ENCODE peak calls at places on chromosome 15, in seven cellular contexts. Z is fibroblast of lung, H is astrocyte of the cerebellum, Q is A549, G is foreskin fibroblast, R is cardiac fibroblast, U is A673. J is an unnamed sample.

GRCh38 chr15:80856809-80857377 is 77.7 kb downstream of the CEMIP start:
- DNase-seq in Z (no peak), H (peak), Q (peak), G (no peak), R (peak), U (no peak), J (no peak)

GRCh38 chr15:79644091-79644490 is 212.0 kb downstream of the MINAR1 start:
- DNase-seq in Z (peak), H (no peak), Q (peak), G (peak), R (peak), U (peak), J (peak)

GRCh38 chr15:63372018-63372705 is 9.5 kb downstream of the CA12 start:
- DNase-seq in Z (peak), H (peak), Q (peak), G (peak), R (peak), U (peak), J (peak)

GRCh38 chr15:91694829-91695205 is 158.7 kb upstream of the SLCO3A1 start:
- DNase-seq in Z (peak), H (peak), Q (no peak), G (no peak), R (peak), U (peak), J (peak)

GRCh38 chr15:68821898-68822380 is 1.2 kb upstream of the ANP32A start:
- DNase-seq in Z (peak), H (no peak), Q (no peak), G (no peak), R (no peak), U (no peak), J (no peak)

GRCh38 chr15:35944945-35945344 is 399.0 kb upstream of the DPH6 start:
- DNase-seq in Z (no peak), H (no peak), Q (no peak), G (no peak), R (no peak), U (no peak), J (no peak)

GRCh38 chr15:68154923-68155559 is 50.1 kb downstream of the CALML4 start:
- DNase-seq in Z (peak), H (peak), Q (peak), G (peak), R (peak), U (peak), J (no peak)

GRCh38 chr15:25850154-25851111 is 12.7 kb downstream of the ATP10A start:
- DNase-seq in Z (peak), H (peak), Q (peak), G (peak), R (peak), U (peak), J (peak)

GRCh38 chr15:72451224-72451623 is 22.9 kb upstream of the ARIH1 start:
- DNase-seq in Z (no peak), H (no peak), Q (no peak), G (no peak), R (no peak), U (no peak), J (no peak)

GRCh38 chr15:62881056-62881455 is 161.5 kb upstream of the TPM1 start:
- DNase-seq in Z (no peak), H (no peak), Q (no peak), G (no peak), R (no peak), U (no peak), J (no peak)

GRCh38 chr15:57421110-57421509 is 44.8 kb downstream of the CGNL1 start:
- DNase-seq in Z (no peak), H (no peak), Q (no peak), G (no peak), R (no peak), U (no peak), J (no peak)

GRCh38 chr15:75738647-75739325 is 26.1 kb upstream of the CSPG4 start:
- DNase-seq in Z (peak), H (peak), Q (peak), G (peak), R (peak), U (peak), J (peak)

GRCh38 chr15:63038926-63039673 is 3.4 kb upstream of the TPM1 start:
- DNase-seq in Z (no peak), H (no peak), Q (no peak), G (peak), R (peak), U (no peak), J (no peak)

GRCh38 chr15:99029358-99029871 is 21.8 kb upstream of the PGPEP1L start:
- DNase-seq in Z (no peak), H (no peak), Q (no peak), G (no peak), R (no peak), U (no peak), J (no peak)

GRCh38 chr15:39153718-39154117 is 427.2 kb upstream of the THBS1 start:
- DNase-seq in Z (no peak), H (no peak), Q (no peak), G (no peak), R (peak), U (no peak), J (no peak)

GRCh38 chr15:36472672-36473071 is 106.8 kb upstream of the CDIN1 start:
- DNase-seq in Z (peak), H (no peak), Q (no peak), G (no peak), R (no peak), U (no peak), J (peak)

GRCh38 chr15:70974004-70974832 is 81.6 kb downstream of the LRRC49 start:
- DNase-seq in Z (peak), H (peak), Q (peak), G (peak), R (peak), U (peak), J (peak)

GRCh38 chr15:76185716-76186115 is 125.6 kb downstream of the ETFA start:
- DNase-seq in Z (peak), H (no peak), Q (peak), G (peak), R (peak), U (peak), J (no peak)

GRCh38 chr15:67781907-67782559 is 43.3 kb upstream of the SKOR1 start:
- DNase-seq in Z (no peak), H (no peak), Q (no peak), G (no peak), R (no peak), U (peak), J (no peak)

GRCh38 chr15:90681480-90681879 is 35.7 kb upstream of the BLM start:
- DNase-seq in Z (peak), H (peak), Q (no peak), G (peak), R (peak), U (no peak), J (peak)

GRCh38 chr15:95812491-95812890 is 518.0 kb upstream of the NR2F2 start:
- DNase-seq in Z (peak), H (peak), Q (no peak), G (peak), R (peak), U (no peak), J (no peak)

GRCh38 chr15:75916978-75917377 is 13.3 kb downstream of the FBXO22 start:
- DNase-seq in Z (no peak), H (no peak), Q (no peak), G (no peak), R (no peak), U (no peak), J (no peak)

GRCh38 chr15:38699633-38700230 is 135.1 kb upstream of the RASGRP1 start:
- DNase-seq in Z (peak), H (peak), Q (peak), G (peak), R (peak), U (peak), J (no peak)

GRCh38 chr15:78718842-78719241 is 77.8 kb upstream of the CHRNB4 start:
- DNase-seq in Z (no peak), H (no peak), Q (no peak), G (no peak), R (no peak), U (no peak), J (no peak)

GRCh38 chr15:83046558-83047127 is 20.4 kb downstream of the BTBD1 start:
- DNase-seq in Z (peak), H (peak), Q (no peak), G (peak), R (peak), U (no peak), J (peak)

GRCh38 chr15:38624248-38625214 is 59.9 kb upstream of the RASGRP1 start:
- DNase-seq in Z (no peak), H (no peak), Q (no peak), G (no peak), R (peak), U (no peak), J (no peak)

DNA sequence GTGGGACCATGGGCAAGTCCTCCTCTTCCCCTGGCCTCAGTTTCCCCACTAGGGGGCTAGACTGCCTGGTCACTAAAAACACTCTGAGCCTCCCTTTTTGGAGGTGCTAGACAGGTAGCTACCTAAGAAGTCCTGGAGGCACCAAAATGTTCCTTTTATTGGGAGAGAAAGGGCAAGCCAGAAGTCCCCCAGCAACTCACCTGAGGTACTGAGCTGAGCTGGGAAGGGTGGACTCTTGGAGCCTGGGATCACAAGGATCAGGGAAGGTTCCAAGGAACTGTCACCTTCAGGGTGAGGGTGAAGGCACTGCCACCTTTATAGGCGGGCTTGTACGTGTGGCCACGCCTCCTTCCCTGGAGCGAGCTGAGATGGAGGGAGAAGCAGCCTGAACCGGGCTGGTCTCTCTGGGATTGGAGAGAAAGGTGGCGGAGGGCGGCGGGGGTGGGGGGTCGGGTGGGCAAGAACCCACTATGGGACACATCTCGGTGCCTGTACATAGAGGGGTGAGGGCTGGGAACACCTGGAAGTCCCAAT is at the start of gene CYP1A1:
- DNase-seq in Z (no peak), H (no peak), Q (peak), G (no peak), R (no peak), U (peak), J (no peak)
- H3K4me3 ChIP-seq in Z (peak), H (peak), Q (peak), G (peak), R (peak), U (peak), J (peak)

DNA sequence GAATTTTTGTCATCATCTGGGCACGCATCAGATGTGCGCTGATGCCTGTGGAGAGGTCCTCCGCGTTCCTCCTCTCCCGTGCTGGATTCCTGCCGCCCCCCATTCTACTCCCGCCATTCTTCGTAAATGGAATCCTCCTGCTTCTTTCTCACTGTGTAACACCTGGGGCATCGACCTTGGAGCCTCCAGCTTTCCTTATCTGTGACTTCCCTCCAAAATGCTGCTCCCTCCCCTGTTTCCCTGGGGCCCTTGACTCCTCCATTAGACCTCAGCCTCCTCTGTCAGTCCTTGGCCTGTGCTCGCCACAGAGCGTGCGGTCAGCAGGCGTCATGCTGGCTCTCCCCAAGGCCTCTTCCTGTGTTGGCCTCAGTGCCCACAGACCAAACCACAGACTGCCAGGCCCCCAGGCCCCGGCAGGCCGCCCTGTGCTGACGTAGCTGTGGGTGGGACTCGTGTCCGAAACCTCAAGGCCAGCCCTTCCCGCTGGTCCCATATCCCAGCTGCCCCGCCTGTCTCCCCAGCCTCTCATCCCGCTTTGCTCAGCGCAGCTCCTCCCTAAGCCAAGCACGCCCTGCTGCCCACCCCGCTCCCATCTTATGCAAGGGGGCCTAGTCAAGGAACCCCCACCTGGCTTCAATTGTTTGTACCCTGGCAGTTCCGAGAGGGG is 17.7 kb downstream of the TNFAIP8L3 start:
- DNase-seq in Z (peak), H (peak), Q (no peak), G (peak), R (peak), U (no peak), J (no peak)
- H3K4me3 ChIP-seq in Z (no peak), H (peak), Q (no peak), G (peak), R (no peak), U (no peak), J (peak)

GRCh38 chr15:100112636-100113305 is 229.0 kb downstream of the ADAMTS17 start:
- DNase-seq in Z (no peak), H (no peak), Q (no peak), G (no peak), R (no peak), U (no peak), J (no peak)

GRCh38 chr15:100113351-100114075 is 228.3 kb downstream of the ADAMTS17 start:
- DNase-seq in Z (no peak), H (no peak), Q (no peak), G (no peak), R (peak), U (no peak), J (no peak)

GRCh38 chr15:100114100-100114499 is 227.7 kb downstream of the ADAMTS17 start:
- DNase-seq in Z (peak), H (peak), Q (no peak), G (peak), R (peak), U (no peak), J (peak)

GRCh38 chr15:100111103-100112060 is 230.4 kb downstream of the ADAMTS17 start:
- DNase-seq in Z (peak), H (no peak), Q (no peak), G (peak), R (peak), U (peak), J (peak)

DNA sequence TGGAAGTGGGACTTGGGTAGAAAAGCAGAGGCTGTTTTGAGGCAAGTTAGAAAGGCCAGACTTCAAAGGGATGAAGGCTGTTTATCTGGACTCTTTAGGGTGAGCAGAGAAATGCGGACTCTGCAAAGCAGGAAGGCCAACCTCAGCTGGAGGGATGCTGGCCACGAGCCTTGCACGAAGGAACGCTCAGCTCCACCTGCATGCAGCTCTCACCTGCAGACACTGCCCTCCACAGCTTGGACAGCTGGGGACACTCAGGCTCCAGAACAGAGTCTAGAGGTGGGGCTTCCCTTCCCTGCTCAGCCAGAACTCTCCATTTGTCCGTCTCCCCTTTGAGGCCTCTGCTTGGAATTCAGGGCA is 229.7 kb downstream of the ADAMTS17 start:
- DNase-seq in Z (no peak), H (no peak), Q (no peak), G (no peak), R (no peak), U (no peak), J (no peak)
- H3K4me3 ChIP-seq in Z (no peak), H (no peak), Q (no peak), G (no peak), R (no peak), U (no peak), J (no peak)

DNA sequence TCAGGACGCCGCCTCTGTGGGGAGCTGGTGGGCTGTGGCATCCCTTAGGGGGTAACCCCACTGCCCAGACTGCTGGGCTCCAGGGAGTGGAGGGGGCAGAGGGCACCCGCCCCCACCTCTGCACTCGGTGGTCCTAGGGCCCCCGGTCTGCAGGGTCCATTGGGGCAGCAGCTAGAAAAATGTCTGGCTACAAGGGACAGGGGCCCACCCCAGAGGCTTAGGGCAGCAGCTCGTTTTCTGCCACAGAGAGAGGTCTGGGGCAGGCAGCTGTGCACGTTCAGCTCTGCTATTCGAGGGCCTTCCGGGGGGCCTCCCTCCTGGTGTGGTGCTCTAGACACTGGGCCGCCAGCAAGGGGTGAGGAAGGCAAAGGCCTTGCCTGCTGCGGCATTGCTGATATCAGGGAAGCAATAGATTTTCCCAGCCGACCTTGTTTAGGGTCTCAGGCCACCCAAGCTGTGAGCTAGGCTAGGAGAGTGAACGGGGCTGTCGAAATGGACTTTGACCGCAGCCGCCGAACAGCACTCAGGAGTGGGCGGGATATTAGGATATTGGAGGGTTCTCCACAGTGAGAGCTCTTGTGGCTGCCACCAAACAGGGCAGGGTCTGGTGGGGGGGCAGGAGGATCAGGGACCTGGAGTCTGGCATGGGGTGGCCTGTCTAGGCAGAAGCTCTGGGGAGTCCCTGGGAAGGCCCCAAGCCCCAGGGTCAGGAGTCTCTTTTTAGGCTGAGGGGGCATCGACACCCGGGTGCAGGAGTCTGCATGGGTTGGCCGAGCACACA is 61.4 kb upstream of the KLF13 start:
- DNase-seq in Z (no peak), H (no peak), Q (no peak), G (no peak), R (no peak), U (no peak), J (no peak)
- H3K4me3 ChIP-seq in Z (no peak), H (no peak), Q (no peak), G (no peak), R (no peak), U (no peak), J (no peak)

GRCh38 chr15:33923446-33923845 is 44.9 kb upstream of the CHRM5 start:
- DNase-seq in Z (no peak), H (no peak), Q (no peak), G (no peak), R (no peak), U (no peak), J (no peak)

DNA sequence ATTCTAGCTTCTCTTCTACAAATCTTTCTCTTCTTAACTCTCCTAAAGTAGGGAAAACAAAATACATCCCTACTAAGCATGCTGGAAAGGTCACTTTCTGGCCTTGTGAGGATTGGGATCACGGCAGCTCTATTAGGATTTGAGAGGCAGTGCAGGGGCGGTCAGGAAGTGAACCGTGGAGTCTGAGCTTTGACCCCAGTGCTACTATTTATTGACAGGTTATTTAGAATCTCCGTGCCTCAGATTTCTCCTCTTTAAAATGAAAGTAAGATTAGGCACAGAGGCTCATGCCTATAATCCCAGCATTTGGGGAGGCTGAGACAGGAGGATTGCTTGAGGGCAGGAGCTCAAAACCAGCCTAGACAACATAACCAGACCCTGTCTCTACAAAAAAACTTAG is 42.0 kb upstream of the CHRM5 start:
- DNase-seq in Z (no peak), H (no peak), Q (no peak), G (no peak), R (no peak), U (no peak), J (no peak)
- H3K4me3 ChIP-seq in Z (no peak), H (no peak), Q (no peak), G (no peak), R (no peak), U (no peak), J (no peak)

GRCh38 chr15:77607894-77608261 is 24.8 kb downstream of the LINGO1 start:
- DNase-seq in Z (no peak), H (no peak), Q (no peak), G (no peak), R (peak), U (peak), J (no peak)
- H3K4me3 ChIP-seq in Z (no peak), H (no peak), Q (no peak), G (no peak), R (no peak), U (no peak), J (no peak)

DNA sequence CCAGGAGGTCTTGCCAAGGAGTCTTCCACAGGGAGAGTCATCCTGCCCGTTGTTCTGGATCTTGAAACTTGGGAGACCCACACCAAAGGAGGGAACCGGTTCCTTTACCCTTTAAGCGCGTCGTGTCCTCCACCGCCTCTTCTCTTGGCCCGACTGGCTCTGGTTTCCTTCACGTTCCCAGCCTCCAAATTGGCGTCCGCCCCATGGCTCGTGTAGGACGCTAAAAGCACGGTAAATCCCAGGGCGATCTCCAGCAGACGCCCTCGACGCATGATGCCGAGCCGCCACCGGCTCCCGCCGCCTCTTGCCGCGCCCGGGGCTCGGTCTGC is 1.0 kb downstream of the FBN1 start:
- DNase-seq in Z (peak), H (no peak), Q (no peak), G (peak), R (peak), U (peak), J (no peak)
- H3K4me3 ChIP-seq in Z (peak), H (peak), Q (peak), G (peak), R (peak), U (peak), J (peak)

GRCh38 chr15:88564741-88565140 is 18.3 kb upstream of the DET1 start:
- DNase-seq in Z (no peak), H (no peak), Q (no peak), G (no peak), R (no peak), U (no peak), J (no peak)

GRCh38 chr15:88568589-88568988 is 22.1 kb upstream of the DET1 start:
- DNase-seq in Z (no peak), H (no peak), Q (no peak), G (no peak), R (no peak), U (no peak), J (no peak)

GRCh38 chr15:88563638-88564037 is 17.2 kb upstream of the DET1 start:
- DNase-seq in Z (no peak), H (no peak), Q (no peak), G (no peak), R (peak), U (no peak), J (no peak)
- H3K4me3 ChIP-seq in Z (no peak), H (no peak), Q (no peak), G (no peak), R (no peak), U (no peak), J (no peak)

J was measured in skeletal muscle cell.